ENCODE peak calls at places on chromosomes 6 and 20, in six cellular contexts. I, H, S, A, U and Y are unnamed samples.

GRCh38 chr6:83615025-83615999 is 93.6 kb downstream of the SNAP91 start:
- DNase-seq in S (peak; percentile 12), I (no peak), A (peak; percentile 42), H (peak; percentile 48), U (no peak), Y (peak; percentile 5)

GRCh38 chr20:25077610-25078169 is 4.3 kb downstream of the VSX1 start:
- DNase-seq in A (no peak), S (no peak), I (no peak), U (no peak), H (no peak), Y (peak; percentile 17)

GRCh38 chr6:116596815-116597214 is 19.5 kb upstream of the RSPH4A start:
- DNase-seq in I (no peak), U (no peak), A (peak; percentile 8), H (no peak), S (no peak), Y (no peak)

GRCh38 chr6:26351544-26351953 is 13.4 kb upstream of the BTN3A2 start:
- DNase-seq in I (no peak), S (peak; percentile 85), H (no peak), U (peak; percentile 97), A (peak; percentile 90), Y (no peak)

GRCh38 chr6:57173056-57173885 is 1.1 kb downstream of the BAG2 start:
- DNase-seq in A (peak; percentile 53), U (no peak), H (peak; percentile 68), I (no peak), S (no peak), Y (peak; percentile 49)

GRCh38 chr6:51960419-51960818 is 127.0 kb downstream of the PKHD1 start:
- DNase-seq in S (no peak), H (no peak), A (no peak), I (no peak), U (no peak), Y (no peak)

GRCh38 chr6:158853872-158854213 is 34.7 kb upstream of the EZR start:
- DNase-seq in I (no peak), S (no peak), H (no peak), U (no peak), A (no peak), Y (no peak)

GRCh38 chr6:138527376-138528092 is 28.2 kb upstream of the NHSL1 start:
- DNase-seq in H (no peak), A (no peak), I (no peak), U (no peak), S (no peak), Y (no peak)

GRCh38 chr6:157758516-157759023 is 64.5 kb upstream of the SNX9 start:
- DNase-seq in H (no peak), A (no peak), S (no peak), I (no peak), U (no peak), Y (no peak)

GRCh38 chr20:19375301-19375885 is 163.0 kb downstream of the SLC24A3 start:
- DNase-seq in A (no peak), I (no peak), U (no peak), H (no peak), S (no peak), Y (no peak)

GRCh38 chr6:11042750-11043551 is 1.2 kb downstream of the ELOVL2 start:
- DNase-seq in H (peak; percentile 24), U (no peak), I (peak; percentile 2), S (no peak), A (no peak), Y (no peak)

GRCh38 chr6:1586861-1587450 is 22.8 kb upstream of the FOXC1 start:
- DNase-seq in A (no peak), S (no peak), I (no peak), U (no peak), H (no peak), Y (no peak)

GRCh38 chr6:39193201-39193791 is 36.0 kb downstream of the KCNK5 start:
- DNase-seq in U (no peak), H (no peak), I (no peak), S (no peak), A (no peak), Y (no peak)

GRCh38 chr6:137738931-137739504 is 128.0 kb upstream of the TNFAIP3 start:
- DNase-seq in U (no peak), H (no peak), S (no peak), I (no peak), A (no peak), Y (no peak)

GRCh38 chr20:22684072-22684762 is 99.8 kb upstream of the FOXA2 start:
- DNase-seq in H (peak; percentile 70), I (peak; percentile 15), S (peak; percentile 12), U (peak; percentile 55), A (peak; percentile 90), Y (peak; percentile 60)

GRCh38 chr6:105424177-105424783 is 21.4 kb upstream of the PREP start:
- DNase-seq in I (no peak), A (peak; percentile 70), H (peak; percentile 77), U (peak; percentile 50), S (no peak), Y (peak; percentile 76)

GRCh38 chr6:26595669-26596269 is 984 bp upstream of the ABT1 start:
- DNase-seq in S (no peak), H (peak; percentile 94), U (peak; percentile 85), A (peak; percentile 91), I (no peak), Y (peak; percentile 94)

GRCh38 chr6:140548379-140548778 is 1173.9 kb upstream of the CITED2 start:
- DNase-seq in U (no peak), S (no peak), I (no peak), A (no peak), H (no peak), Y (no peak)

GRCh38 chr20:61253640-61254511 is 1.8 kb downstream of the CDH4 start:
- DNase-seq in S (no peak), I (no peak), H (no peak), A (no peak), U (no peak), Y (no peak)

GRCh38 chr20:32945710-32946221 is 58.5 kb downstream of the SUN5 start:
- DNase-seq in I (no peak), H (peak; percentile 15), S (peak; percentile 3), A (peak; percentile 51), U (peak; percentile 27), Y (peak; percentile 37)

GRCh38 chr6:31122803-31123706 is 2.8 kb upstream of the CDSN start:
- DNase-seq in H (no peak), I (no peak), A (no peak), U (peak; percentile 55), S (peak; percentile 49), Y (no peak)

GRCh38 chr6:1705630-1706029 is 95.9 kb downstream of the FOXC1 start:
- DNase-seq in U (no peak), A (no peak), S (no peak), I (no peak), H (no peak), Y (no peak)

GRCh38 chr6:129307845-129308244 is 402.1 kb downstream of the ARHGAP18 start:
- DNase-seq in S (no peak), I (no peak), H (no peak), U (no peak), A (no peak), Y (no peak)

GRCh38 chr6:71584712-71585436 is 296.3 kb downstream of the OGFRL1 start:
- DNase-seq in H (no peak), U (no peak), A (no peak), I (no peak), S (no peak), Y (no peak)

GRCh38 chr6:106790935-106791334 is 161.6 kb downstream of the QRSL1 start:
- DNase-seq in I (no peak), S (no peak), A (no peak), H (no peak), U (no peak), Y (no peak)
- TF ChIP-seq CTCF in I (no peak), S (no peak), A (no peak), H (no peak), U (no peak), Y (no peak)

GRCh38 chr20:36997121-36997520 is 45.6 kb upstream of the SAMHD1 start:
- DNase-seq in U (no peak), I (no peak), A (no peak), S (no peak), H (no peak), Y (no peak)

GRCh38 chr20:36991708-36992107 is 40.2 kb upstream of the SAMHD1 start:
- DNase-seq in I (no peak), U (no peak), S (no peak), H (no peak), A (no peak), Y (no peak)

GRCh38 chr20:36998652-36999051 is 47.1 kb upstream of the SAMHD1 start:
- DNase-seq in U (no peak), A (no peak), H (no peak), I (no peak), S (no peak), Y (no peak)

GRCh38 chr20:36988494-36988966 is 37.0 kb upstream of the SAMHD1 start:
- DNase-seq in I (no peak), S (no peak), U (peak; percentile 10), A (peak; percentile 32), H (no peak), Y (peak; percentile 44)

DNA sequence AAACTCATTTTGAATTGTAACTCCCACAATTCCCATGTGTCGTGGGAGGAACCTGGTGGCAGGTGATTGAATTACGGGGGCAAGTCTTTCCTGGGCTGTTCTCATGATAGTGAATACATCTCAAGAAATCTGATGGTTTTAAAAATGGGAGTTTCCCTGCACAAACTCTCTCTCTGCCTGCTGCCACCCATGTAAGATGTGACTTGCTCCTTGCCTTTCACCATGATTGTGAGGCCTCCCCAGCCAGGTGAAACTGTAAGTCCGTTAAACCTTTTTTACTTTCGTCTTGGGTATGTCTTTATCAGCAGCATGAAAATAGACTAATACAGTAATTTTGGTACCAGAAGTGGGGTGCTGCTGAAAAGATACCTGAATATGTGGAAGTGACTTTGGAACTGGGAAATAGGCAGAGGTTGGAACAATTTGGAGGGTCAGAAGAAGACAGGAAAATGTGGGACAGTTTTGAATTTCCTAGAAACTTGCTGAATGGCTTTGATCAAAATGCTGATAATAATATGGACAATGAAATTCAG is 41.4 kb upstream of the SAMHD1 start:
- DNase-seq in A (no peak), S (no peak), U (no peak), I (no peak), H (no peak), Y (no peak)
- TF ChIP-seq CTCF in A (no peak), S (no peak), U (peak; percentile 24), I (no peak), H (no peak), Y (no peak)

GRCh38 chr20:62388839-62389600 is 2.1 kb downstream of the RPS21 start:
- DNase-seq in U (no peak), H (no peak), I (no peak), A (no peak), S (no peak), Y (no peak)
- TF ChIP-seq CTCF in U (peak; percentile 45), H (no peak), I (no peak), A (peak; percentile 24), S (no peak), Y (no peak)

GRCh38 chr6:28542440-28543293 is 17.0 kb downstream of the GPX5 start:
- DNase-seq in A (peak; percentile 95), I (peak; percentile 64), H (peak; percentile 88), S (peak; percentile 70), U (peak; percentile 97), Y (peak; percentile 67)
- TF ChIP-seq CTCF in A (peak; percentile 85), I (peak; percentile 72), H (peak; percentile 56), S (peak; percentile 22), U (peak; percentile 70), Y (peak; percentile 70)